ENCODE peak calls at places on chromosomes 1 and 21, in four cellular contexts. One of them, this sample, is unnamed. For H3K4me1, the result is how much of the 10 kb centered on the place peaks cover.

GRCh38 chr1:23528245-23528978 is 2.6 kb downstream of the E2F2 start:
- DNase-seq in heart left ventricle: peak
- DNase-seq in lower lobe of right lung: peak
- DNase-seq in left ventricle myocardium inferior: peak
- DNase-seq in this sample: peak

GRCh38 chr1:226293553-226293920 is 15.4 kb downstream of the LIN9 start:
- DNase-seq in heart left ventricle: no peak
- DNase-seq in lower lobe of right lung: no peak
- DNase-seq in left ventricle myocardium inferior: no peak
- DNase-seq in this sample: no peak

GRCh38 chr1:8349961-8350360 is 32.0 kb downstream of the SLC45A1 start:
- DNase-seq in heart left ventricle: peak
- DNase-seq in lower lobe of right lung: peak
- DNase-seq in left ventricle myocardium inferior: peak
- DNase-seq in this sample: no peak

GRCh38 chr1:47797555-47797954 is 199.6 kb downstream of the TRABD2B start:
- DNase-seq in heart left ventricle: peak
- DNase-seq in lower lobe of right lung: no peak
- DNase-seq in left ventricle myocardium inferior: no peak
- DNase-seq in this sample: no peak

GRCh38 chr1:58430355-58431335 is 115.9 kb downstream of the OMA1 start:
- DNase-seq in heart left ventricle: no peak
- DNase-seq in lower lobe of right lung: no peak
- DNase-seq in left ventricle myocardium inferior: no peak
- DNase-seq in this sample: no peak

GRCh38 chr1:205505791-205506190 is 1.3 kb downstream of the CDK18 start:
- DNase-seq in heart left ventricle: peak
- DNase-seq in lower lobe of right lung: peak
- DNase-seq in left ventricle myocardium inferior: peak
- DNase-seq in this sample: no peak

GRCh38 chr1:92218559-92218958 is 844 bp downstream of the C1orf146 start:
- DNase-seq in heart left ventricle: no peak
- DNase-seq in lower lobe of right lung: no peak
- DNase-seq in left ventricle myocardium inferior: no peak
- DNase-seq in this sample: no peak

GRCh38 chr1:99544328-99544727 is 101.6 kb upstream of the PALMD start:
- DNase-seq in heart left ventricle: no peak
- DNase-seq in lower lobe of right lung: no peak
- DNase-seq in left ventricle myocardium inferior: no peak
- DNase-seq in this sample: no peak

GRCh38 chr1:204858381-204858821 is 12.3 kb upstream of the NFASC start:
- DNase-seq in heart left ventricle: no peak
- DNase-seq in lower lobe of right lung: no peak
- DNase-seq in left ventricle myocardium inferior: no peak
- DNase-seq in this sample: no peak

GRCh38 chr1:107432108-107432507 is 291.3 kb downstream of the NTNG1 start:
- DNase-seq in heart left ventricle: no peak
- DNase-seq in lower lobe of right lung: no peak
- DNase-seq in left ventricle myocardium inferior: no peak
- DNase-seq in this sample: no peak

GRCh38 chr1:85374160-85374559 is 90.8 kb downstream of the DDAH1 start:
- DNase-seq in heart left ventricle: no peak
- DNase-seq in lower lobe of right lung: no peak
- DNase-seq in left ventricle myocardium inferior: no peak
- DNase-seq in this sample: no peak

GRCh38 chr1:86933562-86934377 is 19.3 kb downstream of the HS2ST1 start:
- DNase-seq in heart left ventricle: no peak
- DNase-seq in lower lobe of right lung: no peak
- DNase-seq in left ventricle myocardium inferior: no peak
- DNase-seq in this sample: no peak

GRCh38 chr21:29473808-29474207 is 175.1 kb downstream of the BACH1 start:
- DNase-seq in heart left ventricle: no peak
- DNase-seq in lower lobe of right lung: no peak
- DNase-seq in left ventricle myocardium inferior: no peak
- DNase-seq in this sample: no peak

GRCh38 chr1:224080082-224080774 is 33.7 kb upstream of the FBXO28 start:
- DNase-seq in heart left ventricle: no peak
- DNase-seq in lower lobe of right lung: no peak
- DNase-seq in left ventricle myocardium inferior: no peak
- DNase-seq in this sample: no peak

GRCh38 chr1:160400646-160401486 is 502 bp downstream of the VANGL2 start:
- DNase-seq in heart left ventricle: peak
- DNase-seq in lower lobe of right lung: no peak
- DNase-seq in left ventricle myocardium inferior: no peak
- DNase-seq in this sample: no peak

GRCh38 chr1:2555634-2556276 is 416 bp upstream of the TNFRSF14 start:
- DNase-seq in heart left ventricle: peak
- DNase-seq in lower lobe of right lung: peak
- DNase-seq in left ventricle myocardium inferior: peak
- DNase-seq in this sample: peak

GRCh38 chr1:212470059-212470458 is 37.3 kb downstream of the NENF start:
- DNase-seq in heart left ventricle: peak
- DNase-seq in lower lobe of right lung: no peak
- DNase-seq in left ventricle myocardium inferior: peak
- DNase-seq in this sample: no peak
- H3K27ac ChIP-seq in heart left ventricle: peak
- H3K27ac ChIP-seq in lower lobe of right lung: peak
- H3K27ac ChIP-seq in left ventricle myocardium inferior: peak
- H3K27ac ChIP-seq in this sample: no peak

DNA sequence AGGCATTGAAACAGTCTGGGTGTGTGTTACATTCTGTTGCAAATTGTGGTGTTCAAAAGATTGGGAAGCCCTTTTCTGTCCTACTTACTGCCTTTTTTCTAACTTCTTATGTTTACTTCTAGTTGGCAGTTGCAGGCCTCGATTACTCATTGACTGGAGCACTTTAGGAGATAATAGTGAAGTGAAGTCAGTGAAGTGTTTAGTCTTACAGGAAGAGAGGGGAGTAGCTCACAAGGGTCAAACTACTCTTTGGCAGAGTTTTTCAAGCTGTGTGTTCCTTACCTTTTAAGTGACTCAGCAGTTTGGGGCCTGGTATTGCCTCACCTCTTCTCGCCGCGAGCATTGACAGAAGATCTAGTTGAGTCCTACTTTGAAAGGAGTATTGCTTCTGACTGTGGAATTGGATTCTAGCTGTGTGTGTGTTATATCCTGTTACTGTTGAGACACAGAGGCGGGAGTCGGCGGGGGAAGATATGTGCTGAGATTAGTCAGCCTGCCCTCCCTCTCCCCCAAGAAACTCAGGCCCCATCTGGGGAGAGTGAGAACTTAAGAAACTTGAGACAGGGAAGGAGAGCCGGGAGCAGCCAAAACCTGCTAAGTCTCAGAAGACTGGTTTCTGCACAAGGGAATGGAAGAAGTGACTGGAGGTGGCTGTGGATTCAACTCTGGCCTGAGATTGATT is 19.3 kb downstream of the AHCYL1 start:
- DNase-seq in heart left ventricle: peak
- DNase-seq in lower lobe of right lung: peak
- DNase-seq in left ventricle myocardium inferior: peak
- DNase-seq in this sample: peak
- H3K4me1 ChIP-seq in heart left ventricle: under half
- H3K4me1 ChIP-seq in lower lobe of right lung: under half
- H3K4me1 ChIP-seq in left ventricle myocardium inferior: half or more
- H3K4me1 ChIP-seq in this sample: under half

DNA sequence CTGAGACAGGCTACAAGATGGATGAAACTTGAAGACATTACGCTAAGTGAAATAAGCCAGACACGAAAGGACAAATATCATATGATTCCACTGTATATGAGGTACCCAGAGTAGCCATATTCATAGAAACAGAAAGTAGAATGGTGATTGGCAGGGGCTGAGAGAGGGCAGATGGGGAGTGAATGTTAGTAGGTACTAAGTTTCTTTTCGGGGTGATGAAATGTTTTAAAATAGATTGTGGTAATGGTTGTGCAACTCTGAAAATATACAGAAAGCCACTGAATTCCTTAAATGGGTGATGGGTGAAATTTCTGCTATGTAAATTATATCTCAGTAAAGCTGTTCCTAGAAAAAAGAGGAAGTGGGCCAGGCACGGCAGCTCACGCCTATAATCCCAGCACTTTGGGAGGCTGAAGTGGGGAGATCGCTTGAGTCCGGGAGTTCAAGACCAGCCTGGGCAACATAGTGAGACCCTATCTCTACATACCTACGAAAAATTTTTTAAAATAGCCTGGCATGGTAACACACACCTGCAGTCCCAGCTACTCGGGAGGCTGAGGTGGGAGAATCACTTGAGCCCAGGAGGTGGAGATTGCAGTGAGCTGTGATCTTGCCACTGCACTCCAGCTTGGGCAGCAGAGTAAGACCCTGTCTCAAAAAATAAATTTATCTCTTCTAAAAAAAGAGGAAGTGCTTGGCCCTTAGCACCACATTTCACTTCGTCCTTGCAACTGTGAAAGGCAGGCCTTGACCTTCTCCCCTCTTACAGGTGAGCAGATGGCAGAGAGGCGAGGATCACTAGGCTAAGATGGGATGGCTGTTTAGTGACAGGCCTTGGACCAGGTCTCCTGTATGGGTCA is 16.0 kb downstream of the SLC27A3 start:
- DNase-seq in heart left ventricle: no peak
- DNase-seq in lower lobe of right lung: peak
- DNase-seq in left ventricle myocardium inferior: no peak
- DNase-seq in this sample: no peak
- H3K4me3 ChIP-seq in heart left ventricle: no peak
- H3K4me3 ChIP-seq in lower lobe of right lung: peak
- H3K4me3 ChIP-seq in left ventricle myocardium inferior: peak
- H3K4me3 ChIP-seq in this sample: no peak

GRCh38 chr1:116099379-116099778 is 11.8 kb upstream of the MAB21L3 start:
- DNase-seq in heart left ventricle: no peak
- DNase-seq in lower lobe of right lung: no peak
- DNase-seq in left ventricle myocardium inferior: no peak
- DNase-seq in this sample: no peak

GRCh38 chr1:116095027-116095426 is 16.2 kb upstream of the MAB21L3 start:
- DNase-seq in heart left ventricle: no peak
- DNase-seq in lower lobe of right lung: no peak
- DNase-seq in left ventricle myocardium inferior: no peak
- DNase-seq in this sample: no peak

GRCh38 chr1:116097600-116097999 is 13.6 kb upstream of the MAB21L3 start:
- DNase-seq in heart left ventricle: no peak
- DNase-seq in lower lobe of right lung: no peak
- DNase-seq in left ventricle myocardium inferior: no peak
- DNase-seq in this sample: no peak

GRCh38 chr1:116092752-116093489 is 18.3 kb upstream of the MAB21L3 start:
- DNase-seq in heart left ventricle: no peak
- DNase-seq in lower lobe of right lung: no peak
- DNase-seq in left ventricle myocardium inferior: no peak
- DNase-seq in this sample: no peak

GRCh38 chr1:116096013-116096618 is 15.1 kb upstream of the MAB21L3 start:
- DNase-seq in heart left ventricle: no peak
- DNase-seq in lower lobe of right lung: no peak
- DNase-seq in left ventricle myocardium inferior: no peak
- DNase-seq in this sample: no peak
- H3K27ac ChIP-seq in heart left ventricle: no peak
- H3K27ac ChIP-seq in lower lobe of right lung: no peak
- H3K27ac ChIP-seq in left ventricle myocardium inferior: no peak
- H3K27ac ChIP-seq in this sample: no peak

This sample was measured in CD4-positive, alpha-beta memory T cell.